ENCODE peak calls at places on chromosomes 13 and 19, in seven cellular contexts. P is Calu3; J is H1; N is DND-41; X is foreskin fibroblast; A is stimulated activated CD4-positive, alpha-beta T cell treated with anti-CD3 and anti-CD28 coated beads, TNF-alpha, amount 100 ng/mL, for 48 hours; F is NB4. G is an unnamed sample.

GRCh38 chr13:77013853-77014542 is 13.0 kb downstream of the FBXL3 start:
- DNase-seq in P (no peak), N (no peak), A (no peak), X (no peak), F (no peak), J (no peak), G (no peak)

GRCh38 chr13:113804703-113805430 is 45.8 kb downstream of the TMEM255B start:
- DNase-seq in J (no peak), N (no peak), F (no peak), X (no peak), A (no peak), P (no peak), G (no peak)

GRCh38 chr13:38483623-38484022 is 134.0 kb downstream of the UFM1 start:
- DNase-seq in A (no peak), N (no peak), P (no peak), X (no peak), F (peak), J (no peak), G (no peak)

GRCh38 chr19:50639121-50640112 is at the start of gene SYT3:
- DNase-seq in F (peak), A (no peak), X (peak), N (peak), J (no peak), P (no peak), G (peak)

GRCh38 chr19:10863107-10863700 is 8.1 kb upstream of the CARM1 start:
- DNase-seq in X (no peak), F (peak), P (peak), A (no peak), J (no peak), N (no peak), G (no peak)

GRCh38 chr19:1991516-1991915 is 24.0 kb downstream of the BTBD2 start:
- DNase-seq in A (no peak), X (no peak), P (no peak), F (no peak), N (no peak), J (no peak), G (no peak)

GRCh38 chr19:18205180-18205915 is 1.5 kb upstream of the RAB3A start:
- DNase-seq in J (no peak), X (peak), P (peak), F (peak), N (peak), A (no peak), G (no peak)

GRCh38 chr19:49347835-49348234 is 12.6 kb downstream of the CD37 start:
- DNase-seq in N (no peak), X (peak), J (no peak), F (peak), A (no peak), P (peak), G (peak)

GRCh38 chr19:28472843-28473242 is 740.1 kb downstream of the UQCRFS1 start:
- DNase-seq in P (peak), A (no peak), J (no peak), F (peak), X (no peak), N (no peak), G (no peak)

GRCh38 chr19:57135797-57136196 is 9.2 kb downstream of the ZIM3 start:
- DNase-seq in P (no peak), N (no peak), A (no peak), X (no peak), F (no peak), J (no peak), G (no peak)

G was measured in Jurkat, Clone E6-1.